ENCODE peak calls at places on chromosomes 12 and 14, in nine cellular contexts. T, Y, R, F, O, V, U, J and I are unnamed samples.

GRCh38 chr14:101333335-101334280 is 227.7 kb upstream of the DIO3 start:
- DNase-seq in Y (no peak), J (no peak), V (no peak), U (no peak), O (no peak), R (no peak), T (no peak), F (no peak), I (no peak)

GRCh38 chr14:37585101-37585479 is 10.0 kb downstream of the FOXA1 start:
- DNase-seq in T (peak), O (peak), Y (no peak), F (no peak), U (no peak), V (no peak), R (peak), J (no peak), I (no peak)

GRCh38 chr12:108565976-108566375 is 3.6 kb downstream of the ISCU start:
- DNase-seq in R (peak), T (no peak), V (peak), J (peak), O (peak), Y (peak), F (peak), U (peak), I (peak)

GRCh38 chr14:59360923-59361794 is 104.0 kb downstream of the GPR135 start:
- DNase-seq in U (peak), V (peak), T (no peak), F (peak), R (no peak), J (peak), O (peak), Y (peak), I (peak)

GRCh38 chr14:61553730-61554641 is 141.3 kb upstream of the HIF1A start:
- DNase-seq in Y (no peak), O (peak), U (peak), J (peak), T (no peak), R (no peak), V (no peak), F (no peak), I (no peak)

GRCh38 chr14:105857816-105858675 is 331.7 kb downstream of the TMEM121 start:
- DNase-seq in U (no peak), O (peak), R (no peak), Y (no peak), J (no peak), F (peak), T (no peak), V (no peak), I (no peak)

GRCh38 chr12:13435535-13435934 is 239.0 kb downstream of the EMP1 start:
- DNase-seq in J (no peak), V (no peak), U (no peak), F (no peak), T (no peak), R (no peak), O (no peak), Y (no peak), I (no peak)

GRCh38 chr12:54692353-54692752 is 44.2 kb upstream of the DCD start:
- DNase-seq in Y (no peak), T (no peak), F (no peak), O (no peak), U (no peak), R (no peak), J (no peak), V (no peak), I (no peak)

GRCh38 chr12:6215932-6216494 is 15.8 kb downstream of the CD9 start:
- DNase-seq in V (no peak), R (no peak), Y (peak), F (peak), J (peak), T (no peak), U (peak), O (peak), I (peak)

GRCh38 chr12:37733856-37734255 is 582.7 kb upstream of the ALG10B start:
- DNase-seq in U (no peak), J (no peak), F (no peak), R (no peak), Y (no peak), V (no peak), O (no peak), T (no peak), I (no peak)

GRCh38 chr12:126271138-126271537 is 1205.9 kb downstream of the AACS start:
- DNase-seq in Y (no peak), O (no peak), V (no peak), J (no peak), R (no peak), T (no peak), F (no peak), U (no peak), I (no peak)

GRCh38 chr12:25785164-25785563 is 173.3 kb upstream of the RASSF8 start:
- DNase-seq in U (no peak), T (no peak), R (no peak), V (no peak), J (no peak), Y (peak), F (no peak), O (no peak), I (no peak)

GRCh38 chr14:96511146-96511545 is 9.0 kb downstream of the PAPOLA start:
- DNase-seq in F (no peak), J (no peak), Y (no peak), R (no peak), U (no peak), V (no peak), T (no peak), O (no peak), I (no peak)

GRCh38 chr14:83561261-83561660 is 1968.7 kb upstream of the FLRT2 start:
- DNase-seq in R (no peak), Y (no peak), U (no peak), T (no peak), V (no peak), O (no peak), F (peak), J (no peak), I (no peak)

GRCh38 chr12:52171950-52172512 is 19.8 kb downstream of the KRT80 start:
- DNase-seq in U (no peak), Y (no peak), V (no peak), J (peak), R (peak), O (no peak), T (no peak), F (peak), I (peak)

GRCh38 chr12:31210104-31210503 is 115.8 kb downstream of the SINHCAF start:
- DNase-seq in F (no peak), O (no peak), V (no peak), T (no peak), J (no peak), Y (no peak), U (no peak), R (no peak), I (no peak)

DNA sequence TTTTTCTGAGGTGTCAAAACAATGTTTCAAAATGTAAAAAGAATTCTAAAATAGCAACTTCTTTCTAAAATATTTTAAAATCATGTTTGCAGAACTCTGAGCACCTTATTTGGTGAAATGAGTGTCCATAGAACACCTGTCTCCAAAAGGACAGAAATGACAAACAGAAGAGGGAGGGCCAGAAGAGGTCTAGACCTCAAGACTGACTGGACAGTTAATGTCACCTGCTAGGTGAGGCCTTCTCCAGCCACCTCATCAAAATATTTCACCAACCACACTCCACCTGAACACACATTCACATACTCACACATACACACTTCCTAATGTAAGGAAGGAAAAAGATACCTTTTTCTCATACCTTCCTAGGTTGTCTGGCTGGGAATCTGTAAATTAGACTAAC is 147.8 kb upstream of the PLEKHA5 start:
- DNase-seq in Y (no peak), J (no peak), R (no peak), U (no peak), T (no peak), V (no peak), F (no peak), O (no peak), I (no peak)
- TF ChIP-seq CTCF in Y (no peak), J (no peak), R (no peak), U (no peak), T (no peak), V (no peak), F (no peak), O (no peak), I (no peak)

GRCh38 chr12:90940872-90941499 is 14.0 kb downstream of the CCER1 start:
- DNase-seq in U (peak), Y (peak), O (no peak), V (no peak), F (no peak), R (no peak), T (peak), J (peak), I (no peak)
- TF ChIP-seq CTCF in U (peak), Y (peak), O (peak), V (peak), F (peak), R (peak), T (peak), J (peak), I (peak)

DNA sequence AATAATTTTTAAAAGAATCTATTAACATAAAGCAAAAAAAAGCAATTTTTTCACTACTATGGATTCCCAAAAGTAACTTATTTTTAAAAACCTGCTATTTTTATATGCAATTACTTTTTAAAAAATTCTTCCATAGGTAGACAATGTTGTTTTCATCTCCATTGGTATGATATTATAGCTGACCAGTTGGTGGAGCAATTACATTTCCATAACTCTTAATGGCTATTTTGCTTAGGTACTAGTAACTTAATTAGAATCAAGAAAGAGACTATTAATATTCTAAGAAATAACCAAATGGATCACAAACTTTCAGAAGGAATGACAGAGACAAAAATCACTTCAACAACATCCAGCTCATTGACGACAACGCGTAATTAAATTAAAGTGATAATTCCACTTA is 64.7 kb upstream of the PTCSC3 start:
- DNase-seq in R (no peak), O (no peak), J (no peak), U (peak), F (no peak), Y (no peak), T (no peak), V (no peak), I (no peak)
- TF ChIP-seq CTCF in R (no peak), O (peak), J (no peak), U (peak), F (peak), Y (no peak), T (no peak), V (no peak), I (no peak)

GRCh38 chr12:10319414-10319813 is 11.7 kb downstream of the KLRD1 start:
- DNase-seq in J (no peak), Y (no peak), O (no peak), T (no peak), V (no peak), R (no peak), U (no peak), F (no peak), I (no peak)
- TF ChIP-seq CTCF in J (no peak), Y (no peak), O (no peak), T (no peak), V (no peak), R (no peak), U (no peak), F (no peak), I (no peak)

GRCh38 chr14:86462193-86462592 is 932.2 kb downstream of the FLRT2 start:
- DNase-seq in F (no peak), Y (no peak), U (peak), J (peak), T (no peak), R (no peak), O (no peak), V (no peak), I (no peak)
- TF ChIP-seq CTCF in F (peak), Y (no peak), U (peak), J (peak), T (peak), R (peak), O (peak), V (peak), I (no peak)

GRCh38 chr14:76773188-76773885 is 12.1 kb downstream of the VASH1 start:
- DNase-seq in R (no peak), Y (peak), T (no peak), F (peak), J (peak), V (peak), U (peak), O (peak), I (peak)
- TF ChIP-seq CTCF in R (no peak), Y (no peak), T (no peak), F (no peak), J (peak), V (no peak), U (peak), O (no peak), I (no peak)

GRCh38 chr12:112087055-112087850 is 21.3 kb downstream of the NAA25 start:
- DNase-seq in R (no peak), J (no peak), U (no peak), Y (no peak), O (no peak), F (no peak), V (no peak), T (no peak), I (no peak)
- TF ChIP-seq CTCF in R (peak), J (peak), U (peak), Y (no peak), O (peak), F (no peak), V (no peak), T (no peak), I (no peak)